ENCODE peak calls at places on chromosomes 11 and 22, in eight cellular contexts. W, X, E, K, A, N, C and J are unnamed samples.
A peak's percentile ranks its signal among the peaks of the same experiment; 100 is the strongest.

GRCh38 chr11:79942071-79942470 is 501.2 kb upstream of the TENM4 start:
- DNase-seq in W (no peak), X (no peak), E (no peak), K (no peak), A (no peak), N (no peak), C (peak; percentile 42), J (no peak)

GRCh38 chr22:41947181-41948080 is 479 bp upstream of the CENPM start:
- DNase-seq in W (no peak), X (no peak), E (no peak), K (no peak), A (no peak), N (no peak), C (no peak), J (no peak)

GRCh38 chr11:126318642-126319373 is 14.9 kb downstream of the DCPS start:
- DNase-seq in W (peak; percentile 55), X (no peak), E (peak; percentile 36), K (peak; percentile 62), A (no peak), N (peak; percentile 62), C (peak; percentile 97), J (no peak)

GRCh38 chr11:16738949-16739262 is 459 bp downstream of the C11orf58 start:
- DNase-seq in W (no peak), X (no peak), E (no peak), K (no peak), A (no peak), N (no peak), C (no peak), J (no peak)

GRCh38 chr22:50317178-50317577 is 9.6 kb downstream of the DENND6B start:
- DNase-seq in W (no peak), X (no peak), E (peak; percentile 48), K (no peak), A (no peak), N (no peak), C (no peak), J (no peak)

GRCh38 chr11:821513-822371 is 3.0 kb downstream of the PNPLA2 start:
- DNase-seq in W (no peak), X (peak; percentile 57), E (peak; percentile 85), K (peak; percentile 78), A (peak; percentile 56), N (peak; percentile 65), C (no peak), J (no peak)

GRCh38 chr11:62540804-62541671 is 5.6 kb downstream of the AHNAK start:
- DNase-seq in W (peak; percentile 76), X (peak; percentile 48), E (no peak), K (peak; percentile 69), A (no peak), N (peak; percentile 47), C (peak; percentile 4), J (no peak)

GRCh38 chr11:74703211-74703610 is 28.0 kb downstream of the CHRDL2 start:
- DNase-seq in W (no peak), X (no peak), E (no peak), K (no peak), A (no peak), N (no peak), C (no peak), J (no peak)

GRCh38 chr11:128686745-128687177 is 7.1 kb upstream of the FLI1 start:
- DNase-seq in W (no peak), X (peak; percentile 50), E (peak; percentile 78), K (peak; percentile 75), A (no peak), N (no peak), C (peak; percentile 50), J (no peak)

GRCh38 chr11:45089251-45089650 is 57.2 kb upstream of the PRDM11 start:
- DNase-seq in W (no peak), X (peak; percentile 87), E (no peak), K (peak; percentile 88), A (peak; percentile 82), N (peak; percentile 88), C (peak; percentile 93), J (peak; percentile 90)

GRCh38 chr22:29359469-29359868 is 28.9 kb downstream of the AP1B1 start:
- DNase-seq in W (no peak), X (peak; percentile 66), E (no peak), K (peak; percentile 72), A (peak; percentile 52), N (peak; percentile 32), C (peak; percentile 53), J (no peak)

GRCh38 chr11:119518746-119519382 is 95.9 kb upstream of the THY1 start:
- DNase-seq in W (no peak), X (no peak), E (no peak), K (no peak), A (no peak), N (no peak), C (peak; percentile 58), J (no peak)

GRCh38 chr11:68043349-68044144 is 4.7 kb downstream of the TCIRG1 start:
- DNase-seq in W (no peak), X (peak; percentile 57), E (no peak), K (no peak), A (peak; percentile 64), N (no peak), C (peak; percentile 66), J (no peak)

GRCh38 chr11:29022676-29023075 is 914.5 kb downstream of the METTL15 start:
- DNase-seq in W (no peak), X (no peak), E (no peak), K (no peak), A (no peak), N (no peak), C (no peak), J (no peak)

GRCh38 chr11:10505278-10506012 is 35.5 kb downstream of the RNF141 start:
- DNase-seq in W (no peak), X (no peak), E (no peak), K (no peak), A (no peak), N (no peak), C (no peak), J (no peak)

GRCh38 chr22:17171016-17171312 is 11.9 kb upstream of the HDHD5 start:
- DNase-seq in W (no peak), X (no peak), E (no peak), K (no peak), A (no peak), N (no peak), C (no peak), J (no peak)

GRCh38 chr11:10779086-10779485 is 28.0 kb downstream of the CTR9 start:
- DNase-seq in W (no peak), X (no peak), E (no peak), K (no peak), A (no peak), N (no peak), C (no peak), J (no peak)

GRCh38 chr11:95524328-95525036 is 265.1 kb downstream of the FAM76B start:
- DNase-seq in W (no peak), X (no peak), E (no peak), K (no peak), A (no peak), N (no peak), C (no peak), J (no peak)

GRCh38 chr11:43392713-43393112 is 34.0 kb downstream of the TTC17 start:
- DNase-seq in W (no peak), X (no peak), E (no peak), K (no peak), A (no peak), N (no peak), C (no peak), J (no peak)

GRCh38 chr22:30485362-30485988 is 13.7 kb upstream of the SEC14L3 start:
- DNase-seq in W (peak; percentile 5), X (peak; percentile 44), E (peak; percentile 79), K (peak; percentile 59), A (peak; percentile 68), N (peak; percentile 24), C (peak; percentile 33), J (no peak)

GRCh38 chr22:46701262-46701661 is 36.8 kb downstream of the CERK start:
- DNase-seq in W (no peak), X (no peak), E (no peak), K (peak; percentile 10), A (no peak), N (no peak), C (no peak), J (no peak)

GRCh38 chr11:116331381-116331780 is 441.4 kb downstream of the BUD13 start:
- DNase-seq in W (no peak), X (no peak), E (no peak), K (no peak), A (no peak), N (no peak), C (no peak), J (no peak)

GRCh38 chr11:45921561-45922424 is 663 bp upstream of the LARGE2 start:
- DNase-seq in W (no peak), X (peak; percentile 14), E (peak; percentile 87), K (no peak), A (peak; percentile 92), N (no peak), C (no peak), J (peak; percentile 70)

GRCh38 chr11:72348250-72348649 is 86.1 kb downstream of the CLPB start:
- DNase-seq in W (no peak), X (no peak), E (no peak), K (no peak), A (no peak), N (no peak), C (no peak), J (no peak)
- TF ChIP-seq CTCF in W (no peak), X (no peak), E (no peak), K (no peak), A (no peak), N (no peak), C (no peak), J (no peak)

GRCh38 chr11:42299780-42300179 is 840.3 kb upstream of the LRRC4C start:
- DNase-seq in W (no peak), X (no peak), E (no peak), K (no peak), A (no peak), N (no peak), C (no peak), J (no peak)
- H3K4me3 ChIP-seq in W (no peak overlapping the region), X (no peak overlapping the region), E (no peak overlapping the region), K (no peak overlapping the region), A (no peak overlapping the region), N (no peak overlapping the region), C (no peak overlapping the region), J (no peak overlapping the region)

DNA sequence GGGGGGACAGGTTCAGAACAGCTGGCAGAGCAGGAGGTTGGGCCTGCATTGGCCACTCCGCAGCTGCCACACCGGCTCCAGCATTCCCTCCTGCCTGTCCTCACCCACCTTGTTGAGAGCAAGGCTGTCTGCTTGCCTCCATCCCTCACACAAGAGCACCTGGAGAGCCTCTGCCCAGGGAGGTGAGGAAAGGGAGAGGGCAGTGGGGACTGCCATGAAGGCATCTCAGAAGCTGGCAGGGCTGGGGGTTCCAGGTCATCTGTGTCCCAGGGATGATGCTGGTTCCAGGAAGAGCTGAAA is 27.1 kb downstream of the RSPH14 start:
- DNase-seq in W (no peak), X (no peak), E (no peak), K (no peak), A (no peak), N (no peak), C (no peak), J (no peak)
- H3K27ac ChIP-seq in W (no peak overlapping the region), X (no peak overlapping the region), E (no peak overlapping the region), K (no peak overlapping the region), A (no peak overlapping the region), N (no peak overlapping the region), C (no peak overlapping the region), J (no peak overlapping the region)

GRCh38 chr11:104254347-104254746 is 90.4 kb upstream of the PDGFD start:
- DNase-seq in W (no peak), X (peak; percentile 11), E (no peak), K (peak; percentile 23), A (peak; percentile 39), N (no peak), C (no peak), J (no peak)
- TF ChIP-seq CTCF in W (peak; percentile 66), X (peak; percentile 24), E (peak; percentile 29), K (peak; percentile 47), A (no peak), N (no peak), C (peak; percentile 44), J (no peak)

GRCh38 chr11:113255096-113255495 is 59.3 kb upstream of the TTC12 start:
- DNase-seq in W (no peak), X (no peak), E (no peak), K (no peak), A (no peak), N (no peak), C (no peak), J (no peak)
- H3K4me3 ChIP-seq in W (no peak overlapping the region), X (no peak overlapping the region), E (no peak overlapping the region), K (no peak overlapping the region), A (no peak overlapping the region), N (no peak overlapping the region), C (no peak overlapping the region), J (no peak overlapping the region)